ENCODE peak calls at places on chromosomes 13 and 19, in four cellular contexts. L is upper lobe of left lung, J is Peyer's patch, S is IMR-90. P is an unnamed sample.

GRCh38 chr13:43783820-43784219 is 3.0 kb downstream of the ENOX1 start:
- DNase-seq in J (no peak), S (peak), L (no peak), P (no peak)

GRCh38 chr13:97255515-97255999 is 33.4 kb downstream of the MBNL2 start:
- DNase-seq in J (no peak), L (no peak), S (peak), P (no peak)

GRCh38 chr19:9171393-9171991 is 7.3 kb upstream of the OR7D2 start:
- DNase-seq in J (no peak), S (no peak), L (no peak), P (no peak)

GRCh38 chr19:40594657-40595077 is 6.5 kb upstream of the LTBP4 start:
- DNase-seq in S (peak), L (no peak), J (no peak), P (no peak)

GRCh38 chr19:14496849-14497346 is 971 bp upstream of the GIPC1 start:
- DNase-seq in J (no peak), S (no peak), L (no peak), P (no peak)

GRCh38 chr13:113490496-113491417 is at the start of gene DCUN1D2:
- DNase-seq in S (peak), L (peak), J (peak), P (peak)

GRCh38 chr13:32246468-32246867 is 68.7 kb downstream of the ZAR1L start:
- DNase-seq in L (no peak), J (peak), S (peak), P (peak)

GRCh38 chr19:5881543-5882299 is 11.4 kb upstream of the FUT5 start:
- DNase-seq in J (no peak), S (no peak), L (peak), P (no peak)

GRCh38 chr19:40721936-40722661 is 5.2 kb downstream of the ITPKC start:
- DNase-seq in J (no peak), S (peak), L (no peak), P (no peak)

GRCh38 chr13:89066868-89067466 is 1395.8 kb downstream of the SLITRK5 start:
- DNase-seq in J (no peak), L (no peak), S (peak), P (peak)

GRCh38 chr19:37466277-37466797 is 907 bp downstream of the ZNF569 start:
- DNase-seq in S (no peak), J (no peak), L (no peak), P (no peak)

GRCh38 chr19:55447421-55448174 is 4.5 kb upstream of the SHISA7 start:
- DNase-seq in L (no peak), J (no peak), S (peak), P (no peak)

GRCh38 chr13:22964245-22964966 is 216.4 kb upstream of the SGCG start:
- DNase-seq in S (no peak), J (no peak), L (peak), P (no peak)

GRCh38 chr13:113592571-113592970 is 8.0 kb downstream of the TFDP1 start:
- DNase-seq in J (peak), L (no peak), S (no peak), P (peak)

GRCh38 chr19:15251749-15252397 is 19.6 kb upstream of the EPHX3 start:
- DNase-seq in S (peak), J (peak), L (peak), P (peak)

GRCh38 chr13:32297206-32297605 is 18.0 kb downstream of the ZAR1L start:
- DNase-seq in J (no peak), S (no peak), L (no peak), P (no peak)

GRCh38 chr13:35766663-35767062 is 290.2 kb upstream of the MAB21L1 start:
- DNase-seq in L (no peak), S (no peak), J (no peak), P (no peak)

GRCh38 chr13:80157261-80157942 is 183.5 kb downstream of the SPRY2 start:
- DNase-seq in S (peak), L (no peak), J (no peak), P (no peak)

GRCh38 chr13:99087954-99088491 is 110.2 kb upstream of the DOCK9 start:
- DNase-seq in J (no peak), L (no peak), S (no peak), P (no peak)

GRCh38 chr13:103883152-103883551 is 816.9 kb upstream of the SLC10A2 start:
- DNase-seq in L (peak), S (peak), J (peak), P (peak)

GRCh38 chr13:72384879-72385278 is 342.6 kb downstream of the MZT1 start:
- DNase-seq in J (no peak), L (no peak), S (peak), P (peak)

GRCh38 chr13:50543767-50544166 is 299.7 kb downstream of the DLEU7 start:
- DNase-seq in L (peak), J (no peak), S (peak), P (no peak)

DNA sequence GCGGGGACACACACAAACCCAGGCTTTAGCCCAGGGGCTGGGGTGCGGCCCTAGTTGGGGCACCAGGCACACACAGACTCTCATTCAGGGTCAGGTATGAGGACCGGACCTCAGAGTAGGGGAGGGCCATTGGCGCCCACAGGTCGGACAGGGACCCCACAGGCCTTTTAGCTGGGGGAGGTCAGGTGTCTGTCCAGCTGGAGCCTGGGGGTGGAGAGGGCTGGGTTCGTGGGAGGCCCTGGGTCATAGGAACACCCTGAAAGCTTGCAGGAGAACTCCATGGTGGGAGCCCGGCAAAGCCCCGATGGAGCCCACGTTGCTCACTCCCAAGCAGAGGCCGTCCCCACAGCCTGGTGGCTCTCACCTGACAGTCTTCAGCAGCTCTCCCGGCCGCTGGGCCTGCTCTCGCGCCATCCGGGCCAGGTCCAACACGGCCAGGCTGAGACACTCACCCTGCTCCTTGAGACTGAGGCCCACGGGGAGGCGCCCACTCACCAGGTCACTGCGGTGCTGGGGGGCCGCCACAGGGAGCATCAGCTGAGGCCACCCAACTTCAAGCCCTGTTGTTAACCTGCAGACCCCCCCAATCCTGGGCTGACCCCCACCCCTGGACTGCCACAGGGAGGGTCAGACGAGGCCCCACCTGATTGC is 5.0 kb downstream of the JAK3 start:
- DNase-seq in J (no peak), L (peak), S (no peak), P (no peak)
- H3K4me3 ChIP-seq in J (no peak), L (peak), S (peak), P (no peak)

GRCh38 chr19:42279148-42279901 is 10.3 kb downstream of the CIC start:
- DNase-seq in S (no peak), L (no peak), J (peak), P (no peak)
- TF ChIP-seq POLR2A in S (no peak), L (no peak), J (no peak), P (no peak)

GRCh38 chr19:16860118-16860517 is 28.7 kb upstream of the F2RL3 start:
- DNase-seq in L (peak), S (no peak), J (no peak), P (no peak)
- H3K4me3 ChIP-seq in L (no peak), S (no peak), J (no peak), P (no peak)

DNA sequence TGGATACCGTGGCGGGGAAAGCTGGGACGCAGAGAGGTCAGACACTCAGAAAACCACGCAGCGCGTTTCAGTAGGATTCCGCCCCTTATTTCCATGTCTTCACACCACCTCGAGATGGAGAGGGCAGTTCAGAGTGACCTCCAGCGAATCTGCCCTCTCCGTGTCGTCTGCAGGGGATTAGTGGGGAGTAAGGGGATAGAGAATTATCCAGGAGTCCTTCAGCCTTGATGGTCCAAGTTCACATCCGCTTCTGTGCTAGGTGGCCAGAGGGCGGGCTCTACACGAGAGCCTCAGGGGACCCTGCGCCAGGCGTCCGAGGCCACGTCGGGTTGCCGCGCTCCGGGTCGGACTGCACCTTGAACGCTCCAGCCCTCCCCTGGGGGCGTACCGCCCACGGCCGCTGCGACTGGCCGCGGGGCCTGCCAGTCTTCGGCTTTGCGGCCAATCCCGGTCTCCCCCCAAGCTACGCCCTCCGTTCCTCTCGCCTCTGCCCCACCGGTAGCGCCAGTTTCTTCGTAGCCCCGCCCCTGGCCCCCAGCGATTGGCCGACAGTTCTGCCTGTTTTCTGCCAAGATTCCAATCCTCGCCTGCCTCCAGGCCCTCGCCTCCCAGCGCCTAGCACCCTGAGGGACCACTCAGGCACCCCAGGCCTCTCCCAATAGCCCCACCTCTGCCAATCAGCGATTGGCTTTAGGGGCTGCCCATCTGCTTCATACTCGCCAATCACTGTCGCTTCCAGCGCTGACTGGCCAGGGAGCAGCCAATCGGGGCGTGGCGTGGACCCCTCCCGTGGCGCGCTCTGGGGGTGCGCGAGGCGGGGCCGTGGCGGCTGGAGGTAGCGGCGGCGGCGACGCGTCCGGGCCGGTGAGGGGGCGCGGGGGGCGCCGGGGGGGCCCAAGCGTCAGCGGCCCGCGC is at the start of gene SLC25A42:
- DNase-seq in S (peak), J (peak), L (peak), P (peak)
- TF ChIP-seq POLR2A in S (no peak), J (peak), L (no peak), P (peak)

GRCh38 chr19:45705710-45706415 is 13.4 kb downstream of the QPCTL start:
- DNase-seq in S (no peak), J (no peak), L (no peak), P (no peak)
- H3K4me3 ChIP-seq in S (no peak), J (no peak), L (no peak), P (no peak)

DNA sequence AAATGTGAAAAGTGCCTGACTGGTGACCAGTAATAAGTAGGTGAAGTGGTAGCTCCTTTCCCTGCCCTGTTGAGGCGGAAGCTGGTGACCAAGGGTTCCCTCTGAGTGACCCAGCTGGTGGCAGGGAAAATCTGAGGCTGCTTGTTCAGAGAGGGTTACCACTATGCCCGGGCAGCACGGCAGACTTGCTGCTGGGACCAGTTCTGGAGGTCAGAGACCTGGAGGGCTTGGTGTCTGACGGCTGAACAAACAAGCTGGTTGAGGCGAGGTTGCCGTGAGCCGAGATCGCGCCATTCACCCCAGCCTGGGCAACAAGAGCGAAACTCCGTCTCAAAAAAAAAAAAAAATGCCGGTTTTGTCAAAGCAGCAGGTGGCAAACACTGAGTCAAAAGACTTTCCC is 80.1 kb downstream of the ZNF429 start:
- DNase-seq in J (no peak), L (no peak), S (no peak), P (no peak)
- TF ChIP-seq POLR2A in J (no peak), L (no peak), S (no peak), P (no peak)

P was measured in adrenal gland.